ENCODE peak calls at places on chromosomes 12 and 14, in four cellular contexts. O, Z, T and M are unnamed samples.

GRCh38 chr12:48744251-48745008 is 27.9 kb upstream of the CCNT1 start:
- DNase-seq in T (no peak), Z (no peak), O (no peak), M (no peak)

GRCh38 chr14:34714320-34715107 is at the start of gene CFL2:
- DNase-seq in T (peak; percentile 92), O (peak; percentile 88), Z (peak; percentile 79), M (peak; percentile 67)

GRCh38 chr12:30794020-30794419 is 39.3 kb upstream of the CAPRIN2 start:
- DNase-seq in Z (no peak), T (no peak), O (no peak), M (no peak)

GRCh38 chr12:27524839-27525238 is 833 bp downstream of the PPFIBP1 start:
- DNase-seq in Z (no peak), T (no peak), O (peak; percentile 65), M (no peak)

GRCh38 chr14:34043627-34044372 is 92.9 kb upstream of the EGLN3 start:
- DNase-seq in T (no peak), O (no peak), Z (peak; percentile 57), M (peak; percentile 56)

GRCh38 chr14:102622262-102622885 is 29.9 kb downstream of the RCOR1 start:
- DNase-seq in T (no peak), O (no peak), Z (no peak), M (no peak)

GRCh38 chr12:125092872-125093680 is 27.8 kb downstream of the AACS start:
- DNase-seq in Z (peak; percentile 83), O (peak; percentile 45), T (no peak), M (no peak)

GRCh38 chr14:48111151-48111550 is 435.7 kb upstream of the MDGA2 start:
- DNase-seq in Z (no peak), O (no peak), T (no peak), M (no peak)

GRCh38 chr12:51891843-51892242 is 3.9 kb downstream of the ANKRD33 start:
- DNase-seq in Z (no peak), O (no peak), T (no peak), M (no peak)

GRCh38 chr12:2944401-2945047 is 14.7 kb upstream of the TEAD4 start:
- DNase-seq in T (peak; percentile 50), O (peak; percentile 40), Z (peak; percentile 84), M (peak; percentile 23)

GRCh38 chr14:74763803-74764531 is 851 bp downstream of the YLPM1 start:
- DNase-seq in O (peak; percentile 36), Z (peak; percentile 3), T (no peak), M (no peak)

GRCh38 chr12:21764063-21764462 is 10.4 kb downstream of the KCNJ8 start:
- DNase-seq in T (no peak), Z (no peak), O (no peak), M (no peak)

GRCh38 chr14:50862171-50862570 is 9.7 kb upstream of the ABHD12B start:
- DNase-seq in T (no peak), Z (no peak), O (peak; percentile 31), M (no peak)

GRCh38 chr12:114799574-114800487 is 115.9 kb upstream of the TBX3 start:
- DNase-seq in Z (no peak), T (no peak), O (peak; percentile 79), M (no peak)